ENCODE peak calls at places on chromosomes 16 and 17, in four cellular contexts. P is AG04450, Q is HCT116, Y is fibroblast of pulmonary artery. B is an unnamed sample.

GRCh38 chr17:18362509-18363020 is 785 bp downstream of the SHMT1 start:
- DNase-seq in P (no peak), Q (no peak), Y (peak), B (no peak)

GRCh38 chr17:71023631-71024030 is 854.3 kb downstream of the KCNJ2 start:
- DNase-seq in P (no peak), Q (no peak), Y (peak), B (no peak)

GRCh38 chr17:82012482-82013295 is 10.0 kb downstream of the CENPX start:
- DNase-seq in P (no peak), Q (no peak), Y (no peak), B (no peak)

GRCh38 chr17:65487161-65487560 is 74.3 kb downstream of the AXIN2 start:
- DNase-seq in P (no peak), Q (no peak), Y (no peak), B (no peak)

GRCh38 chr16:12318661-12319463 is 342.3 kb downstream of the SNX29 start:
- DNase-seq in P (no peak), Q (no peak), Y (no peak), B (no peak)

GRCh38 chr16:65229191-65229662 is 107.4 kb upstream of the CDH11 start:
- DNase-seq in P (peak), Q (no peak), Y (peak), B (no peak)

GRCh38 chr17:79191270-79191934 is 116.8 kb downstream of the ENGASE start:
- DNase-seq in P (no peak), Q (no peak), Y (no peak), B (no peak)

GRCh38 chr16:12323007-12323699 is 346.6 kb downstream of the SNX29 start:
- DNase-seq in P (no peak), Q (no peak), Y (no peak), B (no peak)

GRCh38 chr16:74035816-74036215 is 260.8 kb upstream of the PSMD7 start:
- DNase-seq in P (no peak), Q (peak), Y (peak), B (peak)

GRCh38 chr17:8922451-8922850 is 43.1 kb downstream of the PIK3R5 start:
- DNase-seq in P (peak), Q (no peak), Y (peak), B (peak)

GRCh38 chr16:46862555-46863447 is 21.4 kb upstream of the GPT2 start:
- DNase-seq in P (no peak), Q (no peak), Y (no peak), B (no peak)

GRCh38 chr16:87160752-87161337 is 156.3 kb downstream of the C16orf95 start:
- DNase-seq in P (no peak), Q (no peak), Y (no peak), B (no peak)

GRCh38 chr16:27379919-27380318 is 22.1 kb upstream of the IL21R start:
- DNase-seq in P (no peak), Q (no peak), Y (no peak), B (no peak)

GRCh38 chr17:81329279-81329926 is 34.3 kb upstream of the SLC38A10 start:
- DNase-seq in P (peak), Q (peak), Y (peak), B (peak)

GRCh38 chr17:67947325-67947813 is 48.9 kb downstream of the C17orf58 start:
- DNase-seq in P (no peak), Q (no peak), Y (no peak), B (no peak)

GRCh38 chr16:86882586-86883280 is 304.4 kb downstream of the FOXL1 start:
- DNase-seq in P (peak), Q (no peak), Y (peak), B (peak)

GRCh38 chr17:50148226-50149098 is 2.0 kb downstream of the PPP1R9B start:
- DNase-seq in P (no peak), Q (no peak), Y (no peak), B (no peak)

DNA sequence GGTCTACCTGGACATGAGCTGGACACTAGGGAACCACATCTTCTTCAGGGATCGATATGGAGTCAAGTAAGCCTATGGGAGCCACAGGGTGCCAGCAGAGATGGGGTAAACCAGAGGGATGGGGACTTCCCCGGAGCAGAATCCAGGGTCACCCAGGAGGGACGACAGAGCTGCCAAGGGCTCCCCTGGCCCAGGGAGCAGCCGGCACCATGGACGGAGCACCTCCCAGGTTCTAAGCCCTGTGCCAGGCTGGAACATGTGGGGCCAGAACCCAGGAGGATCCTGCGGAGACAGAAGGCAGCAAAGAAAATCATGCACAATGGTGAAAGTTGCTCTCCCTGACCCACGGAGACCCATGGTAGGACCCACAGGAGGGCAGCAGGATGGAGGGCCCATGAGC is 33.6 kb upstream of the KSR1 start:
- DNase-seq in P (no peak), Q (no peak), Y (no peak), B (no peak)
- TF ChIP-seq CTCF in P (no peak), Q (no peak), Y (no peak), B (no peak)

GRCh38 chr17:35740997-35741931 is 9.8 kb downstream of the RASL10B start:
- DNase-seq in P (no peak), Q (no peak), Y (no peak), B (no peak)
- H3K4me3 ChIP-seq in P (no peak), Q (no peak), Y (no peak), B (no peak)

DNA sequence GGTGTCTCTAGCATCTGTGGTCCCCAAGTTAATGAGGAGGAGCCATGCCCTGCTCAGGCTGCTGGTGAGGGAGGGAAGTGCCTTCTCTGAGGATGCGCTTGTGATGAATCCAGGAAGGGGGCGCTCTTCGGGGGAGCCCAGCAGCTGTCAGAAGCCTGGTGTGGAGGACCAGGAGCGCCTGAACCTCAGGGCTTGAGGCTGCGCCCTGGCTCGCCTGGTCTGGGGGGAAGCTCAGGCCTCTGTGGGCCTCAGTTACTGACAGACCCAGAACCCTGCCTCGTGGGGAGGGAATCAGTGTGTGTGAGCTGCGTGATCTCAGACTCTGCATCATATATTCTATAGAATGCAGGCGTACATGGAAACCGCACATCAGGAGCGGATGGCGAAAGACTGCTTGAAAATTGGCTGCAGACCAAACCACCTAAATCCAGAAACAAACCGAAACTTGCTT is 126.1 kb downstream of the SEC14L1 start:
- DNase-seq in P (no peak), Q (no peak), Y (no peak), B (no peak)
- TF ChIP-seq CTCF in P (peak), Q (peak), Y (peak), B (peak)

GRCh38 chr16:82010649-82011048 is 621 bp downstream of the SDR42E1 start:
- DNase-seq in P (no peak), Q (no peak), Y (no peak), B (no peak)
- H3K4me3 ChIP-seq in P (peak), Q (peak), Y (no peak), B (no peak)

GRCh38 chr17:34665803-34666763 is 86.7 kb downstream of the TMEM132E start:
- DNase-seq in P (no peak), Q (no peak), Y (no peak), B (no peak)
- TF ChIP-seq CTCF in P (no peak), Q (no peak), Y (no peak), B (no peak)

GRCh38 chr17:20852541-20853370 is 190.1 kb downstream of the USP22 start:
- DNase-seq in P (no peak), Q (no peak), Y (no peak), B (no peak)
- H3K4me3 ChIP-seq in P (peak), Q (no peak), Y (no peak), B (no peak)

GRCh38 chr16:48156790-48157209 is 1.0 kb upstream of the ABCC12 start:
- DNase-seq in P (peak), Q (peak), Y (peak), B (peak)
- TF ChIP-seq CTCF in P (peak), Q (peak), Y (peak), B (peak)

GRCh38 chr16:53372942-53373871 is 61.1 kb upstream of the RBL2 start:
- DNase-seq in P (no peak), Q (peak), Y (no peak), B (no peak)
- H3K4me3 ChIP-seq in P (no peak), Q (peak), Y (no peak), B (no peak)

DNA sequence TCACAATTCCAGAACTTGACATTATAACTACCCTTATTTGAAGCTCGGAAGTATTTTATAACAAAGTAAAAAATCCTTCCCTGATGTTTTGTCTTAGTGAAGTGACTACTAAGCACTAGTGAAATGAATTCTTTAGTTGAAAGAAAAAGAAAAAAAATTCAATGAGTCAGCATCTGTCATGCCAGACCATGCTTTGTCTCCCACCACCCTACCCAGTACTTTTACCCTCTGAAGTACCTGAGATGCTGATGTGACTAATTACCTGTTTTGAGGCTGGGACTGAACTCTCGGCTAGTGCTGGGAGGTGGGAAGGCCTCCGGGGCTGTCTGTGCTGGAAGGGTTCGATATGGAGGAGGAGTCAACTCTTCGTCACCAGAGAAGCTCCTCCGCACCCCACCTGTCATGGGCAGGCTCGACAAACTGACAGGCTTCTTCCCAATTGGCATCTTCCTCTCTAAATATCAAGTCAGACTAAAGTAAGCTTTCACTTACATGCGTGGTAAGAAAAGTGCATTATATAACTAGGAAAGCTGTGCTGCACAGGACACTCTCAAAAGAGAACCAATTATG is 19.6 kb downstream of the NME2 start:
- DNase-seq in P (no peak), Q (no peak), Y (no peak), B (no peak)
- TF ChIP-seq CTCF in P (no peak), Q (no peak), Y (no peak), B (no peak)

GRCh38 chr16:1916654-1916990 is 1.6 kb downstream of the HS3ST6 start:
- DNase-seq in P (no peak), Q (no peak), Y (no peak), B (no peak)
- H3K4me3 ChIP-seq in P (no peak), Q (no peak), Y (no peak), B (peak)